ENCODE peak calls at places on chromosomes 16 and 17, in five cellular contexts. One of them, this sample, is unnamed.

GRCh38 chr17:64073771-64074703 is 53.6 kb upstream of the ICAM2 start:
- DNase-seq in T-helper 9 cell: no peak
- DNase-seq in HEK293T: no peak
- DNase-seq in activated naive CD4-positive, alpha-beta T cell: no peak
- DNase-seq in putamen: peak; percentile 18
- DNase-seq in this sample: peak; percentile 19

GRCh38 chr17:70521821-70522256 is 352.5 kb downstream of the KCNJ2 start:
- DNase-seq in T-helper 9 cell: no peak
- DNase-seq in HEK293T: no peak
- DNase-seq in activated naive CD4-positive, alpha-beta T cell: no peak
- DNase-seq in putamen: no peak
- DNase-seq in this sample: peak; percentile 33

GRCh38 chr16:46932802-46933201 is 40.7 kb downstream of the DNAJA2 start:
- DNase-seq in T-helper 9 cell: no peak
- DNase-seq in HEK293T: no peak
- DNase-seq in activated naive CD4-positive, alpha-beta T cell: no peak
- DNase-seq in putamen: no peak
- DNase-seq in this sample: no peak

GRCh38 chr16:84827897-84828296 is 8.1 kb downstream of the CRISPLD2 start:
- DNase-seq in T-helper 9 cell: no peak
- DNase-seq in HEK293T: no peak
- DNase-seq in activated naive CD4-positive, alpha-beta T cell: no peak
- DNase-seq in putamen: no peak
- DNase-seq in this sample: no peak

GRCh38 chr16:81532491-81533174 is 88.0 kb downstream of the CMIP start:
- DNase-seq in T-helper 9 cell: no peak
- DNase-seq in HEK293T: no peak
- DNase-seq in activated naive CD4-positive, alpha-beta T cell: no peak
- DNase-seq in putamen: no peak
- DNase-seq in this sample: no peak

GRCh38 chr17:56785396-56785795 is 48.3 kb downstream of the C17orf67 start:
- DNase-seq in T-helper 9 cell: no peak
- DNase-seq in HEK293T: no peak
- DNase-seq in activated naive CD4-positive, alpha-beta T cell: no peak
- DNase-seq in putamen: no peak
- DNase-seq in this sample: no peak

GRCh38 chr16:62089715-62090114 is 53.5 kb upstream of the CDH8 start:
- DNase-seq in T-helper 9 cell: no peak
- DNase-seq in HEK293T: no peak
- DNase-seq in activated naive CD4-positive, alpha-beta T cell: no peak
- DNase-seq in putamen: no peak
- DNase-seq in this sample: no peak

GRCh38 chr17:65855245-65855644 is 293.8 kb upstream of the AXIN2 start:
- DNase-seq in T-helper 9 cell: no peak
- DNase-seq in HEK293T: no peak
- DNase-seq in activated naive CD4-positive, alpha-beta T cell: no peak
- DNase-seq in putamen: no peak
- DNase-seq in this sample: no peak

GRCh38 chr16:470418-470817 is 45.0 kb downstream of the RAB11FIP3 start:
- DNase-seq in T-helper 9 cell: no peak
- DNase-seq in HEK293T: no peak
- DNase-seq in activated naive CD4-positive, alpha-beta T cell: no peak
- DNase-seq in putamen: no peak
- DNase-seq in this sample: no peak

GRCh38 chr17:64736804-64737492 is 74.8 kb upstream of the SMURF2 start:
- DNase-seq in T-helper 9 cell: peak; percentile 12
- DNase-seq in HEK293T: peak; percentile 34
- DNase-seq in activated naive CD4-positive, alpha-beta T cell: peak; percentile 18
- DNase-seq in putamen: no peak
- DNase-seq in this sample: no peak

GRCh38 chr17:45225964-45226530 is 4.4 kb downstream of the FMNL1 start:
- DNase-seq in T-helper 9 cell: peak; percentile 90
- DNase-seq in HEK293T: no peak
- DNase-seq in activated naive CD4-positive, alpha-beta T cell: peak; percentile 92
- DNase-seq in putamen: peak; percentile 44
- DNase-seq in this sample: peak; percentile 67

GRCh38 chr16:56671706-56672105 is 2.1 kb downstream of the MT1H start:
- DNase-seq in T-helper 9 cell: no peak
- DNase-seq in HEK293T: no peak
- DNase-seq in activated naive CD4-positive, alpha-beta T cell: no peak
- DNase-seq in putamen: no peak
- DNase-seq in this sample: no peak

GRCh38 chr16:50305441-50306061 is 39.2 kb downstream of the ADCY7 start:
- DNase-seq in T-helper 9 cell: no peak
- DNase-seq in HEK293T: no peak
- DNase-seq in activated naive CD4-positive, alpha-beta T cell: no peak
- DNase-seq in putamen: no peak
- DNase-seq in this sample: no peak

GRCh38 chr17:31508310-31509094 is 117.0 kb downstream of the RAB11FIP4 start:
- DNase-seq in T-helper 9 cell: peak; percentile 47
- DNase-seq in HEK293T: no peak
- DNase-seq in activated naive CD4-positive, alpha-beta T cell: peak; percentile 50
- DNase-seq in putamen: no peak
- DNase-seq in this sample: no peak